ENCODE peak calls at places on chromosome 4, in eight cellular contexts. L is astrocyte of the spinal cord, J is neural crest cell, Y is fibroblast of lung, S is GM10248, R is GM12864, G is astrocyte of the cerebellum, B is activated B cell treated with CpG ODN at 0.5 μM for 24 hours. D is an unnamed sample.

GRCh38 chr4:77695769-77696168 is 90.1 kb downstream of the CXCL13 start:
- DNase-seq in S (no peak), G (peak; percentile 95), R (no peak), Y (peak; percentile 98), J (no peak), L (peak; percentile 97), B (no peak), D (no peak)

GRCh38 chr4:125801373-125801772 is 486.6 kb downstream of the FAT4 start:
- DNase-seq in B (no peak), J (no peak), Y (peak; percentile 54), S (no peak), L (peak; percentile 29), G (peak; percentile 15), R (no peak), D (no peak)

GRCh38 chr4:82591592-82591991 is 29.8 kb upstream of the TMEM150C start:
- DNase-seq in B (no peak), J (no peak), G (no peak), Y (no peak), R (no peak), S (no peak), L (no peak), D (no peak)

GRCh38 chr4:138196153-138196552 is 46.0 kb downstream of the SLC7A11 start:
- DNase-seq in R (no peak), S (no peak), B (no peak), Y (no peak), G (no peak), J (no peak), L (no peak), D (no peak)

GRCh38 chr4:101667348-101667747 is 123.2 kb upstream of the BANK1 start:
- DNase-seq in J (no peak), Y (peak; percentile 74), R (no peak), L (peak; percentile 74), S (no peak), G (peak; percentile 80), B (no peak), D (no peak)

GRCh38 chr4:139528377-139529005 is 27.5 kb downstream of the SETD7 start:
- DNase-seq in Y (peak; percentile 91), L (peak; percentile 87), R (peak; percentile 15), J (no peak), S (no peak), G (peak; percentile 76), B (no peak), D (no peak)

GRCh38 chr4:138217567-138217966 is 24.6 kb downstream of the SLC7A11 start:
- DNase-seq in G (no peak), B (no peak), J (peak; percentile 54), Y (no peak), R (no peak), L (no peak), S (no peak), D (no peak)

GRCh38 chr4:147201016-147201415 is 255.4 kb upstream of the TTC29 start:
- DNase-seq in J (no peak), L (no peak), Y (peak; percentile 6), B (no peak), R (no peak), S (no peak), G (no peak), D (no peak)

GRCh38 chr4:48642421-48643144 is 137.5 kb downstream of the FRYL start:
- DNase-seq in L (peak; percentile 42), Y (peak; percentile 57), G (no peak), B (no peak), J (no peak), R (no peak), S (no peak), D (no peak)

GRCh38 chr4:158778065-158778711 is 9.4 kb downstream of the FNIP2 start:
- DNase-seq in L (no peak), S (peak; percentile 43), G (no peak), Y (no peak), R (peak; percentile 38), B (no peak), J (no peak), D (no peak)

DNA sequence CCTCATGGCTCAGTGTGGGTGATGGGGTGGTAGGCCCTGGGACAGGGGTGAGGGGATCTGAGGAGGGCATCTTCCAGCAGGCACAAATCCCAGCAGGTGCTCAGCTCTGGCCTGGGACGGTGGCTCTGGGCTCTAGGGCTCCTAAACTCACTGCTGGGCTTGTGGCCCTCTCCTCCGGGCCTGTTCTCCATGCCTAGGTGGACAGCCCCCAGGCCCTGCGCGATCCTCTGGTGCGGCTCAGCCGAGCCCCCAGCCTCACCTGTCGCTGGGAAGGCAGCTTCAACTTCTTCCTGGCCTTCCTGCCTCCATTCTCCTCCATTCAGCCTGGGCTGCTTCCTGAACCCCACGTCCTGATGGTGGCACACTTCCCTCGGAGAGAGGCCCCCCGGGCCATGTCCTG is 19.3 kb upstream of the FGFR3 start:
- DNase-seq in G (no peak), S (no peak), J (no peak), B (no peak), R (no peak), Y (no peak), L (no peak), D (no peak)
- TF ChIP-seq CTCF in G (no peak), S (no peak), J (no peak), B (no peak), R (no peak), Y (no peak), L (no peak), D (no peak)

DNA sequence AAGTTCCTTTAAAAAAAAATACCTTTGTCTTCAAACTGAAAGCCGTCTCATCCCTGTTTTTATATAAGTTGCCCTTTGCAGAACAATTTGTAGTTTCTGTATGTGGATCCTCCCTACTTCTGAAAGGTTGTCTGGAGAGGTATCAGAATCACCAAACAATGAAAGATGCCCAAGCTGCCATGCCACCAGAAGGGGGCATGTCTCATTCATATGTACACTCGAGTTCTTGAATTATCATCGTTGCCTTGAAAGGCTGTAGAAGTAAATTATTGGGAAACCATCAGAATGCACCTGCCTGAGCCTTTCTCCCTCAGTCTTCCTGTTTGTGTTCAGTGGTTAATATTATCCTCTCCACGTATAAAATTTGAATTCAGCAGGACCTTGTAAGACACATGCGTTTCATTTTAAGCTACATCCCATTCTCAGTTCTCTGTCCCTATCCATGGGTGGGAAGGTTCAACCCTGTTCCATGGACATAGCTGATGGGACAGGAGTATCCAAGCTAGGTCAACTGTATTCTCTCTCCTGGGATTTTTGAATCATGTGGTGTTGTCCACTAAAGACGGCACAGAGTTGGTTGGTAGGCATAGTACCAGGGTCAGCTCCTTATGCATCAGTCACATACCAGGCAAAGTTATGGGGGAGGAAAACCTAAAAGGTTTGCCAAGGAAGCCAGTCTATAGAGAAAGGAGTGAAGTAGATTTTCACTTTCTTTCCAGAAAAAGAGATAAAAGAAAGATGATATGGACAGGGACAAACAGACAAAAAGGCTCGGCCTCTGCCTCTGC is 24.0 kb downstream of the GALNT7 start:
- DNase-seq in J (no peak), L (no peak), R (no peak), G (no peak), B (no peak), S (no peak), Y (no peak), D (no peak)
- TF ChIP-seq CTCF in J (no peak), L (peak; percentile 14), R (peak; percentile 12), G (no peak), B (no peak), S (peak; percentile 16), Y (peak; percentile 8), D (no peak)

GRCh38 chr4:105709081-105709450 is 482 bp downstream of the GSTCD start:
- DNase-seq in J (no peak), S (no peak), R (no peak), Y (peak; percentile 21), L (peak; percentile 24), B (no peak), G (no peak), D (no peak)

GRCh38 chr4:105710012-105710600 is 1.5 kb downstream of the GSTCD start:
- DNase-seq in R (no peak), B (no peak), Y (no peak), J (no peak), G (no peak), S (no peak), L (no peak), D (no peak)

GRCh38 chr4:105710678-105711077 is 2.1 kb downstream of the GSTCD start:
- DNase-seq in S (no peak), Y (peak; percentile 2), R (no peak), L (no peak), J (no peak), G (no peak), B (no peak), D (no peak)

GRCh38 chr4:105707783-105708182 is 706 bp downstream of the INTS12 start:
- DNase-seq in S (no peak), L (no peak), G (no peak), R (no peak), B (no peak), Y (no peak), J (no peak), D (no peak)

DNA sequence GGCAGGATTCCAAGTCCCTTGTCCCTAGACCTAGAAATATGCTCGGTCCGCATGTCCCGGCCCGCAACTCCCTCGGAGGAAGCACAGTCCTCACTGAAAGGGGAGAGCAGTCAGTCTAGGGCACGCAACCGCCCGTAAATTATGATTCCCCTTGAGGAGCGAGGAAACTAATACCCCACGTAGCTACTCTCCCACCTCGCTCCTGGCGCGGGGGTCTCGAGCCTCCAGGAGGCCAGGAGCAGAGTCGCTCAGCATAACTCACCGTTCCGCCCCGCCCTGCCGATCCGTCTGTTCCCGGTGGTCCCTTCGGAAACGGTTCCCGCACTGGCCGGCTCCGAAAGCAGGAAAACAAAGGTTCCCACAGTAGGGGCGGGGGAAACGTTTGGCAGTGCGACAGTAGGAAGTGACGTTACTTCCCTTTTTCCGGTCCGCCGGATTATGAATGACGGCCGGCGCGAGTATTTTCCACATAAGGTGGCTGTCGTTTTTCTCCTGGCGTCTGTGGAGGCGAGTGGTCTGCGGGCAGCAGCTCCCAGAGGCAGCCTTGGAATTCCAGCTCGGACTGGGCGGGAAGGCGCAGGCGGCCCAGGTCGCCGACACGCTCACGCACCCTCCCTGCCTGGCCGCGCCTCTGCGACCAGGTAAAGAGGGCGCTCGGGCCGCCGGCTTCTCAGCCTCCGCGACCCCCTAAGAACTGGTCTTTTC is at the start of the genes GSTCD and INTS12:
- DNase-seq in J (peak; percentile 88), S (peak; percentile 83), Y (peak; percentile 92), L (peak; percentile 94), R (peak; percentile 85), B (peak; percentile 83), G (peak; percentile 89), D (peak; percentile 89)
- TF ChIP-seq CTCF in J (no peak), S (no peak), Y (no peak), L (no peak), R (no peak), B (no peak), G (no peak), D (no peak)

DNA sequence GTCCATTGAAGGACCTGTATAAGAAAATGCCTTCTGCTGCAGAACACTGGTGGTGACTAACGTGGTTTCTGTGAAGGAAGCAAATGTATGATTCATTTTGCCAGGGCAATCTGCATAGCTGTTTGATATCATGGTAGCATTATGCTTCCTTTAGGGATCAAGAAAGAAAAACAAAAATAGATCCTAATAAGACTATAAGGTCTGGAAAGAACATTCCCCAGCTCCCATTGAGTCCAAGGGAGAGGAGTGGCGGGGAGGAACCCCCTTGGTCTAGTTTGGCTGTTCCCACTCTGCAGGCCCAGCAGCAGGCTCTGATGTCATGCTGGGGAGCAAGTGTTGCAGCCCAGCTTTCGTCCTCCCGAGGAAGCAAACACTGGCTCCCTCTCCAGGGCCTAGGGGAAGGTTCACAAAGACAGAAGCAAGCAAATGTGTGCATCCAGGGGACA is 154.5 kb upstream of the GALNT7 start:
- DNase-seq in L (peak; percentile 89), G (peak; percentile 42), R (no peak), Y (peak; percentile 85), J (peak; percentile 22), B (no peak), S (no peak), D (no peak)
- TF ChIP-seq CTCF in L (peak; percentile 65), G (peak; percentile 58), R (no peak), Y (peak; percentile 58), J (peak; percentile 19), B (no peak), S (no peak), D (no peak)